ENCODE peak calls at places on chromosomes 16 and 17, in eight cellular contexts. B is stomach, C is HAP-1, X is body of pancreas, D is cardiac muscle cell, U is astrocyte, H is hepatocyte, F is tibial artery. E is an unnamed sample. For H3K4me1, the result is how much of the 10 kb centered on the place peaks cover.

GRCh38 chr17:12282056-12282455 is 261.4 kb downstream of the MAP2K4 start:
- DNase-seq in B (no peak), C (no peak), X (no peak), D (no peak), U (peak), H (no peak), F (no peak), E (no peak)

GRCh38 chr17:77300016-77300686 is 159.4 kb downstream of the SEC14L1 start:
- DNase-seq in B (no peak), C (no peak), X (no peak), D (no peak), U (no peak), H (peak), F (no peak), E (no peak)

GRCh38 chr16:21100447-21100846 is 50.2 kb downstream of the DNAH3 start:
- DNase-seq in B (no peak), C (no peak), X (no peak), D (peak), U (peak), H (peak), F (no peak), E (no peak)

GRCh38 chr16:28130099-28131088 is 66.9 kb upstream of the GSG1L start:
- DNase-seq in B (no peak), C (no peak), X (no peak), D (no peak), U (peak), H (no peak), F (no peak), E (no peak)

GRCh38 chr16:67184453-67185002 is 765 bp upstream of the MATCAP1 start:
- DNase-seq in B (no peak), C (no peak), X (no peak), D (no peak), U (no peak), H (peak), F (no peak), E (no peak)

GRCh38 chr17:74444406-74444805 is 12.5 kb downstream of the GPRC5C start:
- DNase-seq in B (peak), C (no peak), X (peak), D (peak), U (no peak), H (no peak), F (peak), E (no peak)

GRCh38 chr16:11130978-11131665 is 124.9 kb downstream of the SOCS1 start:
- DNase-seq in B (no peak), C (no peak), X (no peak), D (no peak), U (no peak), H (no peak), F (peak), E (no peak)

GRCh38 chr17:34723875-34724274 is 144.5 kb downstream of the TMEM132E start:
- DNase-seq in B (no peak), C (no peak), X (no peak), D (no peak), U (no peak), H (no peak), F (no peak), E (no peak)

GRCh38 chr16:73404001-73404400 is 356.1 kb upstream of the ZFHX3 start:
- DNase-seq in B (no peak), C (no peak), X (no peak), D (no peak), U (no peak), H (no peak), F (no peak), E (no peak)

GRCh38 chr17:34126496-34126895 is 128.6 kb upstream of the CCL2 start:
- DNase-seq in B (no peak), C (no peak), X (no peak), D (no peak), U (no peak), H (no peak), F (no peak), E (no peak)

GRCh38 chr16:56203052-56203451 is 11.8 kb downstream of the GNAO1 start:
- DNase-seq in B (no peak), C (peak), X (no peak), D (peak), U (no peak), H (peak), F (no peak), E (no peak)

GRCh38 chr16:66176111-66176510 is 190.4 kb upstream of the CDH5 start:
- DNase-seq in B (no peak), C (no peak), X (no peak), D (no peak), U (no peak), H (no peak), F (no peak), E (no peak)

GRCh38 chr16:69169051-69169450 is 17.9 kb upstream of the SNTB2 start:
- DNase-seq in B (no peak), C (no peak), X (no peak), D (no peak), U (no peak), H (no peak), F (no peak), E (no peak)
- H3K4me1 ChIP-seq in B (under half), C (under half), X (under half), D (under half), U (under half), H (under half), F (under half), E (under half)

DNA sequence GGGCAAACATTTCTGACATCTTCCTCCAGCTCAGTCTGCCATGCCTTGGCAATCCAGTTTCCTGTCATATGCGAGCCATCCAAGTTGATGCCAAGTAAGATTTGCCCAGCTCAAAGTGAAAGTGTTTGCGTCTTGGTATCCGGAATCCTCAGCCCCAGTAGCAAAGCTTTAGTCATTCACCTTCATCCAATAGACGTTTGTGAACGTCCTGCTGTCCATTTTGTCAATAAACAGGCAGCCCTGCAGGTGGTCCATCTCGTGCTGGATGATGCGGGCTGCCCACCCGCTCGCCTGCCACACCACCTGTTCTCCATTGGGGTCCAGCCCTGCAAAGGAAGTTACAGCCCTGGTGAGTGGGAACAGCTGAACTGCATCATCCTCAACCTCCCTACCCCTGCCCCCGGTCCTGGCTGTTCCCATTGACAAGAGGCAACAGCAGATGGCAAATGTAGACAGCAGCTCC is 1.5 kb downstream of the PDF start:
- DNase-seq in B (no peak), C (no peak), X (no peak), D (no peak), U (no peak), H (no peak), F (no peak), E (no peak)
- H3K4me1 ChIP-seq in B (half or more), C (under half), X (half or more), D (under half), U (under half), H (under half), F (under half), E (under half)

GRCh38 chr17:59846391-59847165 is 46.2 kb downstream of the TUBD1 start:
- DNase-seq in B (peak), C (no peak), X (peak), D (peak), U (peak), H (peak), F (peak), E (no peak)

GRCh38 chr17:59848778-59849177 is 44.0 kb downstream of the TUBD1 start:
- DNase-seq in B (peak), C (peak), X (peak), D (peak), U (no peak), H (peak), F (peak), E (no peak)

GRCh38 chr17:59845595-59846390 is 47.0 kb downstream of the TUBD1 start:
- DNase-seq in B (peak), C (peak), X (peak), D (peak), U (peak), H (peak), F (peak), E (no peak)

GRCh38 chr17:59844884-59845594 is 47.7 kb downstream of the TUBD1 start:
- DNase-seq in B (no peak), C (no peak), X (no peak), D (peak), U (peak), H (peak), F (no peak), E (no peak)

DNA sequence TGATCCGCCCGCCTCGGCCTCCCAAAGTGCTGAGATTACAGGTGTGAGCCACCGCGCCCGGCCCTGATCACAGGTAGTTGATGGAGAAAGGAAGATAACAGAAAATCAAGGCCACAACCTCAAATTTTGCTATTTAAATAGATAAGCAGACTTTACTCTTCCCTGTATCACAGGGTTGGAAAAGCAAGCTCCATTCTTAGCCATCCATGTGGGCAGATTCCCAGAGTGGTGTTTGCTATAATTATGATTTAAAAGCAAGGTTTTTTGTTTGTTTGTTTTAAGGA is 44.4 kb downstream of the TUBD1 start:
- DNase-seq in B (peak), C (no peak), X (peak), D (no peak), U (no peak), H (no peak), F (peak), E (no peak)
- H3K4me1 ChIP-seq in B (half or more), C (under half), X (half or more), D (under half), U (under half), H (half or more), F (under half), E (under half)

GRCh38 chr17:17107281-17107680 is 65.0 kb downstream of the MPRIP start:
- DNase-seq in B (no peak), C (no peak), X (no peak), D (no peak), U (no peak), H (no peak), F (no peak), E (no peak)
- H3K4me1 ChIP-seq in B (half or more), C (under half), X (half or more), D (half or more), U (under half), H (under half), F (under half), E (under half)

E was measured in naive thymus-derived CD4-positive, alpha-beta T cell.